ENCODE peak calls at places on chromosomes 4 and X, in five cellular contexts. One of them, this sample, is unnamed.

GRCh38 chr4:149605601-149606378 is 209.9 kb downstream of the IQCM start:
- DNase-seq in endothelial cell of umbilical vein: no peak
- DNase-seq in K562: no peak
- DNase-seq in GM12878: no peak
- DNase-seq in A549: no peak
- DNase-seq in this sample: no peak

GRCh38 chr4:68463796-68464195 is 16.5 kb downstream of the TMPRSS11E start:
- DNase-seq in endothelial cell of umbilical vein: no peak
- DNase-seq in K562: no peak
- DNase-seq in GM12878: no peak
- DNase-seq in A549: peak; percentile 9
- DNase-seq in this sample: no peak

GRCh38 chr4:152011469-152011868 is 250.7 kb upstream of the GATB start:
- DNase-seq in endothelial cell of umbilical vein: no peak
- DNase-seq in K562: no peak
- DNase-seq in GM12878: no peak
- DNase-seq in A549: no peak
- DNase-seq in this sample: no peak

GRCh38 chr4:76374744-76375143 is 46.2 kb downstream of the CCDC158 start:
- DNase-seq in endothelial cell of umbilical vein: peak; percentile 27
- DNase-seq in K562: no peak
- DNase-seq in GM12878: no peak
- DNase-seq in A549: no peak
- DNase-seq in this sample: peak; percentile 6

GRCh38 chr4:150862829-150863228 is 152.3 kb downstream of the LRBA start:
- DNase-seq in endothelial cell of umbilical vein: no peak
- DNase-seq in K562: no peak
- DNase-seq in GM12878: no peak
- DNase-seq in A549: no peak
- DNase-seq in this sample: no peak

GRCh38 chr4:37685211-37685725 is 908 bp downstream of the RELL1 start:
- DNase-seq in endothelial cell of umbilical vein: peak; percentile 54
- DNase-seq in K562: no peak
- DNase-seq in GM12878: no peak
- DNase-seq in A549: no peak
- DNase-seq in this sample: peak; percentile 85

GRCh38 chrX:54248309-54248708 is 65.3 kb upstream of the FAM120C start:
- DNase-seq in endothelial cell of umbilical vein: peak; percentile 18
- DNase-seq in K562: no peak
- DNase-seq in GM12878: no peak
- DNase-seq in A549: peak; percentile 48
- DNase-seq in this sample: peak; percentile 14

GRCh38 chrX:7216981-7217587 is 69.1 kb upstream of the PUDP start:
- DNase-seq in endothelial cell of umbilical vein: no peak
- DNase-seq in K562: no peak
- DNase-seq in GM12878: no peak
- DNase-seq in A549: no peak
- DNase-seq in this sample: no peak

GRCh38 chr4:93184093-93184492 is 644.5 kb upstream of the ATOH1 start:
- DNase-seq in endothelial cell of umbilical vein: no peak
- DNase-seq in K562: no peak
- DNase-seq in GM12878: no peak
- DNase-seq in A549: no peak
- DNase-seq in this sample: no peak

GRCh38 chr4:3873446-3874415 is 107.5 kb downstream of the ADRA2C start:
- DNase-seq in endothelial cell of umbilical vein: no peak
- DNase-seq in K562: peak; percentile 42
- DNase-seq in GM12878: no peak
- DNase-seq in A549: peak; percentile 16
- DNase-seq in this sample: no peak

GRCh38 chr4:123417813-123418212 is 21.2 kb downstream of the SPRY1 start:
- DNase-seq in endothelial cell of umbilical vein: no peak
- DNase-seq in K562: no peak
- DNase-seq in GM12878: no peak
- DNase-seq in A549: no peak
- DNase-seq in this sample: no peak

GRCh38 chr4:184958839-184959238 is 59.5 kb upstream of the HELT start:
- DNase-seq in endothelial cell of umbilical vein: no peak
- DNase-seq in K562: no peak
- DNase-seq in GM12878: no peak
- DNase-seq in A549: no peak
- DNase-seq in this sample: no peak

GRCh38 chr4:115515379-115516171 is 402.2 kb upstream of the NDST4 start:
- DNase-seq in endothelial cell of umbilical vein: no peak
- DNase-seq in K562: no peak
- DNase-seq in GM12878: peak; percentile 32
- DNase-seq in A549: no peak
- DNase-seq in this sample: peak; percentile 33

GRCh38 chrX:47804315-47804714 is 32.4 kb upstream of the ZNF81 start:
- DNase-seq in endothelial cell of umbilical vein: no peak
- DNase-seq in K562: no peak
- DNase-seq in GM12878: no peak
- DNase-seq in A549: no peak
- DNase-seq in this sample: no peak

GRCh38 chrX:25941559-25942250 is 196.4 kb upstream of the MAGEB18 start:
- DNase-seq in endothelial cell of umbilical vein: peak; percentile 83
- DNase-seq in K562: no peak
- DNase-seq in GM12878: no peak
- DNase-seq in A549: no peak
- DNase-seq in this sample: no peak

GRCh38 chr4:84944952-84945351 is 21.5 kb downstream of the WDFY3 start:
- DNase-seq in endothelial cell of umbilical vein: no peak
- DNase-seq in K562: no peak
- DNase-seq in GM12878: no peak
- DNase-seq in A549: no peak
- DNase-seq in this sample: peak; percentile 49

GRCh38 chrX:149198980-149199732 is 305.9 kb downstream of the IDS start:
- DNase-seq in endothelial cell of umbilical vein: no peak
- DNase-seq in K562: no peak
- DNase-seq in GM12878: peak; percentile 82
- DNase-seq in A549: no peak
- DNase-seq in this sample: no peak

GRCh38 chr4:78703079-78703478 is 73.1 kb upstream of the BMP2K start:
- DNase-seq in endothelial cell of umbilical vein: no peak
- DNase-seq in K562: no peak
- DNase-seq in GM12878: no peak
- DNase-seq in A549: no peak
- DNase-seq in this sample: no peak

GRCh38 chrX:47217121-47217851 is 1.2 kb upstream of the CDK16 start:
- DNase-seq in endothelial cell of umbilical vein: no peak
- DNase-seq in K562: no peak
- DNase-seq in GM12878: no peak
- DNase-seq in A549: no peak
- DNase-seq in this sample: peak; percentile 43

DNA sequence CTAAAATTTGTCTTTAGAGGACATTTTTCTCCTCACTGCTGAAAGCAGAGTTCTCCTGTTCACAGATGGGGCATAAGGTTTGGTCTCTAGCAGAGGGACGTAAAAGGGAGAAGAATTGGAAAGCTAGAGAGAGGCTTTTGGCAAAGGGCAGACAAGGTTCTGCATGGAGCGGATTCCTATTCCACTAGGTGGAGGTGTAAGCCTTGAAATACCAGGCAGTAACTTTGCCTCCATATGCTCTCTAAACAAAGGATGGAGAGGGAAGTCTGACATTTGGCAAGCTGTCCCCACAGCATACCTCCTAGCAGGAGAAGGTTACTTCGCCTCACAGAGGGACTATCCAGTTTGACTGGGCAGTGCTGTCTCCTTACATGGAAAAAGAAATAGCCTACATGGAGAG is 174.7 kb downstream of the DACH2 start:
- DNase-seq in endothelial cell of umbilical vein: no peak
- DNase-seq in K562: no peak
- DNase-seq in GM12878: no peak
- DNase-seq in A549: peak; percentile 27
- DNase-seq in this sample: no peak
- TF ChIP-seq MAX in endothelial cell of umbilical vein: no peak
- TF ChIP-seq MAX in K562: no peak
- TF ChIP-seq MAX in GM12878: no peak
- TF ChIP-seq MAX in A549: no peak
- TF ChIP-seq MAX in this sample: no peak

GRCh38 chrX:1443496-1444075 is 9.1 kb downstream of the ASMTL start:
- DNase-seq in endothelial cell of umbilical vein: no peak
- DNase-seq in K562: no peak
- DNase-seq in GM12878: no peak
- DNase-seq in A549: no peak
- DNase-seq in this sample: no peak
- TF ChIP-seq POLR2A in endothelial cell of umbilical vein: no peak
- TF ChIP-seq POLR2A in K562: no peak
- TF ChIP-seq POLR2A in GM12878: peak; percentile 52
- TF ChIP-seq POLR2A in A549: no peak
- TF ChIP-seq POLR2A in this sample: no peak

DNA sequence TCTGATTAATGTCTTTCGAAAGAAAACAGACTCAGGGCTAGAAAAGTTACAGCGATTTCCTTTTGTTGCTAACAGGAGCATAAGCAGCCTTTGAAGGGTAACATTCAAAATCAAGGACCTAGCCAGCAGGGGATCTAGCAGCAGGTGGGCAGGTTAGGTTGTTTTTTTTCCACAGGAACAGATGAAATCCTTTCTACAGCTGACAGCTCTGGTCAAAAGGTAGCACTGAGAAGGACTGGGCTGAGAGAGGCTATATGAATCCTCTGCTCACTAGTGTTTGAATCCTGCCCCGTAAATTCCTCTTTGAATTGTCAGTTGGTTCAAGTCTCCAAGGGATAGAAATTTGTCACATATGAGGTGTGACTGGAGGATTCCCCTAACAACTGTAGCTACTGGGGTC is 188.2 kb downstream of the SH2D1A start:
- DNase-seq in endothelial cell of umbilical vein: no peak
- DNase-seq in K562: no peak
- DNase-seq in GM12878: no peak
- DNase-seq in A549: no peak
- DNase-seq in this sample: no peak
- TF ChIP-seq MYC in endothelial cell of umbilical vein: no peak
- TF ChIP-seq MYC in K562: no peak
- TF ChIP-seq MYC in GM12878: no peak
- TF ChIP-seq MYC in A549: no peak
- TF ChIP-seq MYC in this sample: no peak

DNA sequence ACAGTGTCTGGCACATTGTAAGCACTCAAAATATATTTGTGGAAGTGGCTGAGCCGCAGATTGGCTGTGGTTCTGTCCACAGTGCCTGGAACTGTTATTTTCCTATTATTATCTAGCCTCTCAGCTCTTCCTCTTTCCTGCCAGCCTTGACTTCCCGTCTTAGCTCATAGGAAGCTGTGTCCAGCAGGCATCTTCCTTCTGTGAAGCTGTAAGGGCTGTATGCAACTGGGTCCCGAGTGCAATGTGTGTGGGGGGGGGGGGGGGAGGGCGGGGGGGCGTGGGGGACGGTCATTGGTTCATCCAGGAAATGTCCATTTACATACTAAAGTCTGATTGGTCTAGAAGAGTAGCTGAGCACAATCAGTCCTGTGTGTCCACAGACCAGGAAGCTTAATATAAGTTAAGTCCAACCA is 210.7 kb downstream of the PDGFRA start:
- DNase-seq in endothelial cell of umbilical vein: peak; percentile 32
- DNase-seq in K562: peak; percentile 18
- DNase-seq in GM12878: no peak
- DNase-seq in A549: no peak
- DNase-seq in this sample: peak; percentile 72
- TF ChIP-seq MAX in endothelial cell of umbilical vein: no peak
- TF ChIP-seq MAX in K562: no peak
- TF ChIP-seq MAX in GM12878: no peak
- TF ChIP-seq MAX in A549: no peak
- TF ChIP-seq MAX in this sample: no peak

DNA sequence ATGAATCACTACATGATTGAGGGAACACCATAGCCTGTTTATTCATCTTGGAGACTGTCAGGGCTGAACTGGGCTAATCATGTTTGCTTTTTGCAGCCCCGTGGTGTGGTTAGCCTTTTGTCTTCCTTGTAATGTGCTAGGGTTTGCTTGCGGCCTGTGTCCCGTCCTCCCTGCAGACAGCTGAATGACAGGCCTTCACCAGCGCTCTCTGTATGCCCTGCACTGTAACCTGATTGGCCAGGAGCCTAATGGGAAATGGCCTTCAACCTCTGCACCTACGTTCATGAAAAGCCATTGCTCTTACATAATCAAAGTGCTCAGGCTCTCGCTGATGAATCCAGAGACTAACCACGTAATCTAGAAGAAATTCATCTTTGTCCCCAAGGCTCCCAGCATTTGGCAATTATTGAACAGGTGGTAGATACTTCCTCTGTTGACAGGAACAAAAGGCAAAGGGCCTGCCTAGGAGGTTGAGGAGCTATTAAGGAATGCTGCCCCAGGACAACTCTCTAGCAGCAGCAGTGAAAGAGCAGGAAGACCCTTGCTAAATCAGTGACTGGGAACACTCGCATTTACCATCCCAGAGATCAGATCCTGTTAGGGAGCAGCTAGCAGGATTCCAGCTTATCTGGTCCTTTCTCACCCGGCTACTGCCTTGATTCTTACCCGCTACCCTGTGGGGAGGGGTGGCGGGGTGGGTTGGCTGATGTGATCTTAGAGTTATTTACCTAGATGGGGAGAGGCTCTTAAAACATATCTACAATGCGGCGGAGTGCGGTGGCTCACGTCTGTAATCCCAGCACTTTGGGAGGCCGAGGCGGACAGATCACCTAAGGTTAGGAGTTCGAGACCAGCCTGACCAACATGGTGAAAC is 42.3 kb upstream of the FAT1 start:
- DNase-seq in endothelial cell of umbilical vein: no peak
- DNase-seq in K562: no peak
- DNase-seq in GM12878: no peak
- DNase-seq in A549: peak; percentile 35
- DNase-seq in this sample: no peak
- TF ChIP-seq POLR2A in endothelial cell of umbilical vein: no peak
- TF ChIP-seq POLR2A in K562: no peak
- TF ChIP-seq POLR2A in GM12878: no peak
- TF ChIP-seq POLR2A in A549: no peak
- TF ChIP-seq POLR2A in this sample: no peak

DNA sequence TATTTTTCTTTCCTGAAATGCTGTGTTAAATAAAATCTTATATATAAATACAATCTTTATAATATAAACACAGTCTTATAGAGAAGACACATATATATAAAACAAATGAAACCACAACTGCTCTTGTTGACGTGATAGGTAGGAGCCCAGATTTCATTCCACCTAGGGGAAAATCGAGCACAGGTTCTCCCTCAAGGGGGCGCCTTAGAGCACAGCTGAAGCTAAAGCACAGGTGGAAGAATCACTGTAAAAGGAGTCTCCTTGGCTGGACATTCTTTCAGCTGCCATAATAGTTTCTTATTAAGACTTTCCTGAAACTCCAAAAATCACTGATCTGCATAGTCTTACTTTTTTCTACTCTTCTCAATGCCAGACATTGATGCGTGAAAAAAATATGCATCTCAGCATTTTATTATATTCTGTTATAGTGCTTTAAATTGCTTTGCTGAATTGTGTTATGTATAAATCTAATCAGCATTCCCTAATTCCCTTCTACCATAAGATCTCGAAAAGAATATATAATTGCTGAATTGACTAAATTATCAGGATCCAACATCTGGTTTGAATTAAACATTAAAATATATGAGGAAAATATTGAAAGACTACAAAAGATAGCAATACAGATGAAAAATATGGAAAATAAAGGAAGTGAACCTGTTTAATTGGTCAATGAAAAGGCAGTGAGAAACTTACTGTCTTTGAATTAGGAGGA is 25.5 kb upstream of the RXFP1 start:
- DNase-seq in endothelial cell of umbilical vein: peak; percentile 57
- DNase-seq in K562: peak; percentile 26
- DNase-seq in GM12878: no peak
- DNase-seq in A549: peak; percentile 15
- DNase-seq in this sample: peak; percentile 46
- TF ChIP-seq MYC in endothelial cell of umbilical vein: no peak
- TF ChIP-seq MYC in K562: no peak
- TF ChIP-seq MYC in GM12878: no peak
- TF ChIP-seq MYC in A549: no peak
- TF ChIP-seq MYC in this sample: no peak

This sample was measured in NB4.